ENCODE peak calls at places on chromosomes 13 and 19, in five cellular contexts. E, A, O, W and M are unnamed samples.

GRCh38 chr13:99269627-99270252 is 11.6 kb upstream of the GPR18 start:
- DNase-seq in E (no peak), A (peak), O (no peak), W (no peak), M (no peak)

GRCh38 chr13:94825507-94825906 is 113.2 kb upstream of the SOX21 start:
- DNase-seq in E (peak), A (peak), O (peak), W (no peak), M (peak)

GRCh38 chr13:101473458-101473857 is 21.0 kb downstream of the ITGBL1 start:
- DNase-seq in E (peak), A (no peak), O (peak), W (no peak), M (no peak)

GRCh38 chr13:81551036-81551435 is 1210.1 kb upstream of the SPRY2 start:
- DNase-seq in E (no peak), A (no peak), O (no peak), W (no peak), M (no peak)

GRCh38 chr19:50330365-50331078 is 1.3 kb upstream of the KCNC3 start:
- DNase-seq in E (peak), A (peak), O (peak), W (peak), M (peak)

GRCh38 chr13:47039106-47039505 is 142.3 kb upstream of the HTR2A start:
- DNase-seq in E (no peak), A (no peak), O (no peak), W (no peak), M (no peak)

GRCh38 chr13:57633950-57634828 is 2.6 kb downstream of the PCDH17 start:
- DNase-seq in E (peak), A (no peak), O (peak), W (no peak), M (no peak)

GRCh38 chr13:99034333-99035085 is 56.6 kb upstream of the DOCK9 start:
- DNase-seq in E (no peak), A (no peak), O (no peak), W (no peak), M (no peak)

GRCh38 chr13:70622785-70623184 is 514.5 kb upstream of the KLHL1 start:
- DNase-seq in E (no peak), A (no peak), O (no peak), W (no peak), M (no peak)

GRCh38 chr19:56959211-56959610 is 118.7 kb upstream of the PEG3 start:
- DNase-seq in E (no peak), A (no peak), O (no peak), W (no peak), M (no peak)

GRCh38 chr13:27968316-27969072 is 621 bp downstream of the CDX2 start:
- DNase-seq in E (no peak), A (peak), O (no peak), W (no peak), M (no peak)

GRCh38 chr13:28492527-28493367 is 2.2 kb downstream of the FLT1 start:
- DNase-seq in E (no peak), A (no peak), O (no peak), W (no peak), M (no peak)

GRCh38 chr13:66074018-66074615 is 1156.0 kb downstream of the PCDH9 start:
- DNase-seq in E (no peak), A (no peak), O (no peak), W (no peak), M (no peak)